ENCODE peak calls at places on chromosome 20, in nine cellular contexts. Z, W, O, C, A, T, V, M and E are unnamed samples.

GRCh38 chr20:35918021-35918420 is 36.3 kb downstream of the SCAND1 start:
- DNase-seq in C (no peak), M (no peak), V (no peak), W (no peak), Z (no peak), T (no peak), A (no peak), O (no peak), E (no peak)

GRCh38 chr20:58086763-58087566 is 141.5 kb downstream of the ANKRD60 start:
- DNase-seq in O (peak), W (peak), T (peak), V (peak), M (peak), C (peak), A (peak), Z (peak), E (no peak)

GRCh38 chr20:25397827-25398226 is 7.2 kb upstream of the ABHD12 start:
- DNase-seq in T (no peak), W (no peak), V (peak), M (no peak), Z (no peak), A (peak), C (no peak), O (no peak), E (no peak)

GRCh38 chr20:62876826-62877728 is 15.5 kb upstream of the TCFL5 start:
- DNase-seq in T (no peak), V (peak), A (no peak), W (no peak), M (peak), O (no peak), C (no peak), Z (no peak), E (no peak)

GRCh38 chr20:34922654-34923381 is 32.8 kb downstream of the GSS start:
- DNase-seq in M (no peak), W (no peak), Z (no peak), O (no peak), C (no peak), V (peak), T (no peak), A (peak), E (no peak)

GRCh38 chr20:20480689-20481088 is 112.8 kb downstream of the INSM1 start:
- DNase-seq in C (no peak), V (peak), M (no peak), O (no peak), T (no peak), W (no peak), A (peak), Z (no peak), E (no peak)

GRCh38 chr20:64222273-64222672 is 33.3 kb upstream of the PCMTD2 start:
- DNase-seq in W (no peak), V (peak), A (peak), Z (no peak), O (no peak), M (no peak), C (no peak), T (no peak), E (no peak)

GRCh38 chr20:45008521-45009049 is 42.3 kb downstream of the STK4 start:
- DNase-seq in C (no peak), O (no peak), W (no peak), V (peak), A (no peak), Z (no peak), M (no peak), T (no peak), E (no peak)

GRCh38 chr20:9551808-9552550 is 37.6 kb downstream of the LAMP5 start:
- DNase-seq in M (no peak), T (no peak), Z (no peak), O (no peak), C (no peak), V (no peak), A (no peak), W (no peak), E (no peak)

GRCh38 chr20:63963784-63964301 is 5.9 kb downstream of the ZNF512B start:
- DNase-seq in W (no peak), O (no peak), V (no peak), M (no peak), Z (no peak), T (no peak), A (no peak), C (no peak), E (no peak)

GRCh38 chr20:59938221-59938620 is 1.9 kb downstream of the PPP1R3D start:
- DNase-seq in Z (no peak), T (no peak), W (no peak), V (peak), O (no peak), A (peak), M (no peak), C (no peak), E (no peak)

GRCh38 chr20:25514747-25515340 is 70.5 kb downstream of the NINL start:
- DNase-seq in T (no peak), Z (no peak), M (no peak), C (no peak), W (no peak), V (no peak), O (no peak), A (no peak), E (no peak)

GRCh38 chr20:24755411-24755922 is 193.6 kb upstream of the CST7 start:
- DNase-seq in V (peak), O (no peak), C (peak), W (no peak), T (no peak), M (no peak), Z (peak), A (no peak), E (no peak)

GRCh38 chr20:38871560-38871953 is 54.7 kb upstream of the FAM83D start:
- DNase-seq in O (no peak), T (no peak), Z (no peak), M (no peak), A (no peak), W (no peak), V (no peak), C (no peak), E (no peak)

GRCh38 chr20:63151554-63152321 is 64.2 kb downstream of the YTHDF1 start:
- DNase-seq in Z (no peak), T (peak), V (peak), C (no peak), M (no peak), A (no peak), O (no peak), W (no peak), E (no peak)